ENCODE peak calls at places on chromosomes 1 and 21, in five cellular contexts. One of them, this sample, is unnamed.

GRCh38 chr1:101567582-101568189 is 330.9 kb downstream of the S1PR1 start:
- DNase-seq in adrenal gland: peak
- DNase-seq in CD8-positive, alpha-beta memory T cell: peak
- DNase-seq in CD4-positive, alpha-beta memory T cell: peak
- DNase-seq in astrocyte of the spinal cord: peak
- DNase-seq in this sample: peak

GRCh38 chr1:47906009-47906432 is 91.2 kb downstream of the TRABD2B start:
- DNase-seq in astrocyte of the spinal cord: peak
- DNase-seq in CD8-positive, alpha-beta memory T cell: no peak
- DNase-seq in CD4-positive, alpha-beta memory T cell: no peak
- DNase-seq in adrenal gland: peak
- DNase-seq in this sample: peak

GRCh38 chr1:13832536-13832935 is 132.5 kb downstream of the PRDM2 start:
- DNase-seq in CD8-positive, alpha-beta memory T cell: no peak
- DNase-seq in CD4-positive, alpha-beta memory T cell: no peak
- DNase-seq in adrenal gland: no peak
- DNase-seq in astrocyte of the spinal cord: no peak
- DNase-seq in this sample: no peak

GRCh38 chr1:63027176-63027575 is 243.2 kb downstream of the ATG4C start:
- DNase-seq in astrocyte of the spinal cord: no peak
- DNase-seq in adrenal gland: no peak
- DNase-seq in CD8-positive, alpha-beta memory T cell: no peak
- DNase-seq in CD4-positive, alpha-beta memory T cell: no peak
- DNase-seq in this sample: no peak

GRCh38 chr21:17819114-17819877 is at the start of gene C21orf91:
- DNase-seq in CD8-positive, alpha-beta memory T cell: peak
- DNase-seq in CD4-positive, alpha-beta memory T cell: peak
- DNase-seq in astrocyte of the spinal cord: peak
- DNase-seq in adrenal gland: peak
- DNase-seq in this sample: peak

GRCh38 chr1:101366513-101367215 is 129.8 kb downstream of the S1PR1 start:
- DNase-seq in CD8-positive, alpha-beta memory T cell: no peak
- DNase-seq in adrenal gland: peak
- DNase-seq in CD4-positive, alpha-beta memory T cell: no peak
- DNase-seq in astrocyte of the spinal cord: no peak
- DNase-seq in this sample: no peak

GRCh38 chr1:148315081-148315811 is 163.2 kb upstream of the NBPF11 start:
- DNase-seq in astrocyte of the spinal cord: peak
- DNase-seq in adrenal gland: no peak
- DNase-seq in CD4-positive, alpha-beta memory T cell: no peak
- DNase-seq in CD8-positive, alpha-beta memory T cell: no peak
- DNase-seq in this sample: no peak

GRCh38 chr21:41217656-41218380 is 49.9 kb downstream of the BACE2 start:
- DNase-seq in CD8-positive, alpha-beta memory T cell: no peak
- DNase-seq in adrenal gland: no peak
- DNase-seq in astrocyte of the spinal cord: peak
- DNase-seq in CD4-positive, alpha-beta memory T cell: no peak
- DNase-seq in this sample: no peak

GRCh38 chr1:157089789-157090188 is 9.8 kb downstream of the ETV3L start:
- DNase-seq in CD8-positive, alpha-beta memory T cell: no peak
- DNase-seq in astrocyte of the spinal cord: no peak
- DNase-seq in CD4-positive, alpha-beta memory T cell: no peak
- DNase-seq in adrenal gland: no peak
- DNase-seq in this sample: no peak

GRCh38 chr1:15736035-15736665 is at the start of gene SLC25A34:
- DNase-seq in astrocyte of the spinal cord: no peak
- DNase-seq in CD8-positive, alpha-beta memory T cell: no peak
- DNase-seq in CD4-positive, alpha-beta memory T cell: no peak
- DNase-seq in adrenal gland: peak
- DNase-seq in this sample: peak

GRCh38 chr1:23051510-23051909 is 32.2 kb downstream of the KDM1A start:
- DNase-seq in astrocyte of the spinal cord: no peak
- DNase-seq in CD8-positive, alpha-beta memory T cell: no peak
- DNase-seq in adrenal gland: no peak
- DNase-seq in CD4-positive, alpha-beta memory T cell: no peak
- DNase-seq in this sample: no peak

GRCh38 chr1:67110352-67110751 is 24.4 kb downstream of the C1orf141 start:
- DNase-seq in astrocyte of the spinal cord: no peak
- DNase-seq in CD8-positive, alpha-beta memory T cell: no peak
- DNase-seq in CD4-positive, alpha-beta memory T cell: no peak
- DNase-seq in adrenal gland: no peak
- DNase-seq in this sample: no peak

GRCh38 chr1:79105499-79105898 is 99.0 kb upstream of the ADGRL4 start:
- DNase-seq in astrocyte of the spinal cord: peak
- DNase-seq in CD4-positive, alpha-beta memory T cell: no peak
- DNase-seq in adrenal gland: no peak
- DNase-seq in CD8-positive, alpha-beta memory T cell: no peak
- DNase-seq in this sample: no peak

GRCh38 chr1:8746554-8746953 is 70.9 kb downstream of the RERE start:
- DNase-seq in CD4-positive, alpha-beta memory T cell: no peak
- DNase-seq in CD8-positive, alpha-beta memory T cell: no peak
- DNase-seq in astrocyte of the spinal cord: no peak
- DNase-seq in adrenal gland: no peak
- DNase-seq in this sample: no peak

GRCh38 chr1:211113566-211113965 is 20.4 kb downstream of the KCNH1 start:
- DNase-seq in CD8-positive, alpha-beta memory T cell: no peak
- DNase-seq in astrocyte of the spinal cord: no peak
- DNase-seq in CD4-positive, alpha-beta memory T cell: no peak
- DNase-seq in adrenal gland: no peak
- DNase-seq in this sample: no peak

GRCh38 chr1:22889213-22889827 is 83.3 kb downstream of the LACTBL1 start:
- DNase-seq in adrenal gland: no peak
- DNase-seq in CD4-positive, alpha-beta memory T cell: no peak
- DNase-seq in CD8-positive, alpha-beta memory T cell: no peak
- DNase-seq in astrocyte of the spinal cord: peak
- DNase-seq in this sample: peak

GRCh38 chr1:181133441-181133951 is 45.0 kb downstream of the IER5 start:
- DNase-seq in astrocyte of the spinal cord: no peak
- DNase-seq in CD8-positive, alpha-beta memory T cell: no peak
- DNase-seq in CD4-positive, alpha-beta memory T cell: no peak
- DNase-seq in adrenal gland: no peak
- DNase-seq in this sample: no peak

GRCh38 chr1:41175546-41175945 is 66.6 kb downstream of the SCMH1 start:
- DNase-seq in adrenal gland: no peak
- DNase-seq in CD4-positive, alpha-beta memory T cell: no peak
- DNase-seq in astrocyte of the spinal cord: peak
- DNase-seq in CD8-positive, alpha-beta memory T cell: no peak
- DNase-seq in this sample: no peak

GRCh38 chr1:195894411-195894810 is 713.8 kb downstream of the KCNT2 start:
- DNase-seq in CD4-positive, alpha-beta memory T cell: no peak
- DNase-seq in astrocyte of the spinal cord: peak
- DNase-seq in adrenal gland: no peak
- DNase-seq in CD8-positive, alpha-beta memory T cell: no peak
- DNase-seq in this sample: no peak

GRCh38 chr1:17538428-17539130 is 919 bp upstream of the ARHGEF10L start:
- DNase-seq in astrocyte of the spinal cord: no peak
- DNase-seq in adrenal gland: no peak
- DNase-seq in CD4-positive, alpha-beta memory T cell: no peak
- DNase-seq in CD8-positive, alpha-beta memory T cell: no peak
- DNase-seq in this sample: peak

GRCh38 chr1:222711319-222712252 is 705 bp downstream of the AIDA start:
- DNase-seq in CD8-positive, alpha-beta memory T cell: peak
- DNase-seq in CD4-positive, alpha-beta memory T cell: peak
- DNase-seq in astrocyte of the spinal cord: peak
- DNase-seq in adrenal gland: peak
- DNase-seq in this sample: peak

GRCh38 chr1:81703352-81703735 is 97.4 kb upstream of the ADGRL2 start:
- DNase-seq in CD4-positive, alpha-beta memory T cell: no peak
- DNase-seq in astrocyte of the spinal cord: peak
- DNase-seq in adrenal gland: no peak
- DNase-seq in CD8-positive, alpha-beta memory T cell: no peak
- DNase-seq in this sample: no peak

GRCh38 chr1:53681647-53682368 is 57.2 kb downstream of the GLIS1 start:
- DNase-seq in adrenal gland: peak
- DNase-seq in astrocyte of the spinal cord: no peak
- DNase-seq in CD8-positive, alpha-beta memory T cell: peak
- DNase-seq in CD4-positive, alpha-beta memory T cell: peak
- DNase-seq in this sample: peak

GRCh38 chr1:184199036-184199796 is 147.7 kb downstream of the TSEN15 start:
- DNase-seq in adrenal gland: no peak
- DNase-seq in astrocyte of the spinal cord: no peak
- DNase-seq in CD8-positive, alpha-beta memory T cell: no peak
- DNase-seq in CD4-positive, alpha-beta memory T cell: no peak
- DNase-seq in this sample: no peak

GRCh38 chr1:23074012-23074411 is 54.7 kb downstream of the KDM1A start:
- DNase-seq in CD8-positive, alpha-beta memory T cell: no peak
- DNase-seq in astrocyte of the spinal cord: no peak
- DNase-seq in CD4-positive, alpha-beta memory T cell: no peak
- DNase-seq in adrenal gland: no peak
- DNase-seq in this sample: no peak

GRCh38 chr1:230109871-230110667 is 43.0 kb downstream of the GALNT2 start:
- DNase-seq in adrenal gland: no peak
- DNase-seq in astrocyte of the spinal cord: no peak
- DNase-seq in CD4-positive, alpha-beta memory T cell: peak
- DNase-seq in CD8-positive, alpha-beta memory T cell: peak
- DNase-seq in this sample: no peak

GRCh38 chr21:21018841-21019240 is 20.6 kb downstream of the NCAM2 start:
- DNase-seq in CD4-positive, alpha-beta memory T cell: no peak
- DNase-seq in astrocyte of the spinal cord: peak
- DNase-seq in CD8-positive, alpha-beta memory T cell: no peak
- DNase-seq in adrenal gland: no peak
- DNase-seq in this sample: peak

GRCh38 chr1:82598816-82599215 is 798.1 kb downstream of the ADGRL2 start:
- DNase-seq in CD4-positive, alpha-beta memory T cell: no peak
- DNase-seq in CD8-positive, alpha-beta memory T cell: no peak
- DNase-seq in astrocyte of the spinal cord: no peak
- DNase-seq in adrenal gland: no peak
- DNase-seq in this sample: no peak

GRCh38 chr1:228450200-228450599 is 33.5 kb upstream of the TRIM17 start:
- DNase-seq in CD4-positive, alpha-beta memory T cell: no peak
- DNase-seq in adrenal gland: no peak
- DNase-seq in astrocyte of the spinal cord: no peak
- DNase-seq in CD8-positive, alpha-beta memory T cell: no peak
- DNase-seq in this sample: no peak

GRCh38 chr1:66374148-66374547 is 159.8 kb upstream of the SGIP1 start:
- DNase-seq in CD8-positive, alpha-beta memory T cell: no peak
- DNase-seq in adrenal gland: no peak
- DNase-seq in astrocyte of the spinal cord: no peak
- DNase-seq in CD4-positive, alpha-beta memory T cell: no peak
- DNase-seq in this sample: no peak

GRCh38 chr1:244322791-244323521 is 128.8 kb downstream of the ADSS2 start:
- DNase-seq in astrocyte of the spinal cord: peak
- DNase-seq in CD8-positive, alpha-beta memory T cell: peak
- DNase-seq in adrenal gland: peak
- DNase-seq in CD4-positive, alpha-beta memory T cell: peak
- DNase-seq in this sample: peak

GRCh38 chr1:59709333-59709732 is 105.4 kb upstream of the HOOK1 start:
- DNase-seq in adrenal gland: no peak
- DNase-seq in CD4-positive, alpha-beta memory T cell: no peak
- DNase-seq in CD8-positive, alpha-beta memory T cell: no peak
- DNase-seq in astrocyte of the spinal cord: no peak
- DNase-seq in this sample: peak

GRCh38 chr1:44031051-44031899 is at the start of gene SLC6A9:
- DNase-seq in astrocyte of the spinal cord: peak
- DNase-seq in CD8-positive, alpha-beta memory T cell: peak
- DNase-seq in CD4-positive, alpha-beta memory T cell: peak
- DNase-seq in adrenal gland: peak
- DNase-seq in this sample: peak

GRCh38 chr1:209585197-209585596 is 1.7 kb downstream of the CAMK1G start:
- DNase-seq in adrenal gland: no peak
- DNase-seq in CD4-positive, alpha-beta memory T cell: no peak
- DNase-seq in astrocyte of the spinal cord: no peak
- DNase-seq in CD8-positive, alpha-beta memory T cell: no peak
- DNase-seq in this sample: no peak

GRCh38 chr1:209586341-209586740 is 2.8 kb downstream of the CAMK1G start:
- DNase-seq in astrocyte of the spinal cord: no peak
- DNase-seq in adrenal gland: no peak
- DNase-seq in CD4-positive, alpha-beta memory T cell: no peak
- DNase-seq in CD8-positive, alpha-beta memory T cell: no peak
- DNase-seq in this sample: no peak

GRCh38 chr1:209587778-209588177 is 4.3 kb downstream of the CAMK1G start:
- DNase-seq in CD8-positive, alpha-beta memory T cell: no peak
- DNase-seq in adrenal gland: peak
- DNase-seq in astrocyte of the spinal cord: no peak
- DNase-seq in CD4-positive, alpha-beta memory T cell: no peak
- DNase-seq in this sample: no peak

GRCh38 chr1:209584186-209584776 is 767 bp downstream of the CAMK1G start:
- DNase-seq in adrenal gland: no peak
- DNase-seq in CD8-positive, alpha-beta memory T cell: no peak
- DNase-seq in astrocyte of the spinal cord: no peak
- DNase-seq in CD4-positive, alpha-beta memory T cell: no peak
- DNase-seq in this sample: no peak

DNA sequence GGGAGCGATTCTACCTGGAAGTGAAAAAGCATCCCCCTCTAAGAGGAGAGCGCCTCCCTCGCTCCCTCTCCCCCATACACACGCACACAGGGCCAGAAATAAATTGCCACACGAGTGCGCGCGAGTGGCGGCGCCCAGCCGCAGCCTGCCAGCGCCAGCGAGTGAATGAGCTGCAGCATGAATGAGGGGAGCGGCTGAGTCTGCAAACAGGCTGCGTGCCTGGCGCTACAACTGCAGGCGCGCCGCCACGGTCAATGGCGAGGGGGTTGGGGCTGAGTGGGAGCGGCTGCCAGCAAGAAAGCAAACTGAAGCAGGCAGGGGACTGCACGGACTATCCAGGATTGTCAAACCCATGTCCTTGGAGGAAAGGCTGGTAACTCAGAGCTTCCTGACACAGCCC is 2.2 kb downstream of the CAMK1G start:
- DNase-seq in CD4-positive, alpha-beta memory T cell: no peak
- DNase-seq in astrocyte of the spinal cord: peak
- DNase-seq in CD8-positive, alpha-beta memory T cell: no peak
- DNase-seq in adrenal gland: peak
- DNase-seq in this sample: peak
- H3K4me3 ChIP-seq in CD4-positive, alpha-beta memory T cell: no peak
- H3K4me3 ChIP-seq in astrocyte of the spinal cord: no peak
- H3K4me3 ChIP-seq in CD8-positive, alpha-beta memory T cell: no peak
- H3K4me3 ChIP-seq in adrenal gland: peak
- H3K4me3 ChIP-seq in this sample: no peak

DNA sequence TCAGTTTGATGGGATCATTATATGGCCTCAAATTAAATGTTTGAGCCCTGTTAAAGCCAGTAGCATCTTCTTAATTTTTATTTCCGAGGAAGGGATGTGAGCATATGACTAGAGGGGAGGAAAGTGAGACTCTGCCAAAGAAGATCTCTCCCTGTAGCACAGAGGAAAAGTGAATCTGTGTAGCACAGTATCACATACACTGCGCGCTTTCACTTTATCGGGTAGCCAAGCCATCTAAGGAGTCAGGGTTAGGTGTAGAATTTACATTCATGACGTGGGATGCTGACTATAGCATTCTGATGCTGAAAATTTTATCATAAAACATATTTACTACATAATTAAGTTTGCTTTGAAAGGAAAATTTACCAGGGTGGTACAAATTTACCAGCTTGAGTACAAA is 24.0 kb downstream of the LRRC8D start:
- DNase-seq in CD4-positive, alpha-beta memory T cell: peak
- DNase-seq in astrocyte of the spinal cord: no peak
- DNase-seq in adrenal gland: no peak
- DNase-seq in CD8-positive, alpha-beta memory T cell: no peak
- DNase-seq in this sample: no peak
- H3K4me3 ChIP-seq in CD4-positive, alpha-beta memory T cell: peak
- H3K4me3 ChIP-seq in astrocyte of the spinal cord: no peak
- H3K4me3 ChIP-seq in adrenal gland: peak
- H3K4me3 ChIP-seq in CD8-positive, alpha-beta memory T cell: peak
- H3K4me3 ChIP-seq in this sample: no peak

GRCh38 chr1:182240085-182240484 is 151.5 kb downstream of the GLUL start:
- DNase-seq in adrenal gland: no peak
- DNase-seq in CD4-positive, alpha-beta memory T cell: no peak
- DNase-seq in CD8-positive, alpha-beta memory T cell: no peak
- DNase-seq in astrocyte of the spinal cord: no peak
- DNase-seq in this sample: no peak
- H3K4me3 ChIP-seq in adrenal gland: no peak
- H3K4me3 ChIP-seq in CD4-positive, alpha-beta memory T cell: no peak
- H3K4me3 ChIP-seq in CD8-positive, alpha-beta memory T cell: no peak
- H3K4me3 ChIP-seq in astrocyte of the spinal cord: no peak
- H3K4me3 ChIP-seq in this sample: no peak

GRCh38 chr1:45622891-45623394 is 911 bp downstream of the CCDC17 start:
- DNase-seq in astrocyte of the spinal cord: no peak
- DNase-seq in CD8-positive, alpha-beta memory T cell: no peak
- DNase-seq in CD4-positive, alpha-beta memory T cell: no peak
- DNase-seq in adrenal gland: no peak
- DNase-seq in this sample: no peak
- H3K4me3 ChIP-seq in astrocyte of the spinal cord: no peak
- H3K4me3 ChIP-seq in CD8-positive, alpha-beta memory T cell: no peak
- H3K4me3 ChIP-seq in CD4-positive, alpha-beta memory T cell: no peak
- H3K4me3 ChIP-seq in adrenal gland: no peak
- H3K4me3 ChIP-seq in this sample: no peak

This sample was measured in thyroid gland.